ENCODE peak calls at places on chromosomes 13 and 19, in six cellular contexts. H is uterus; B is astrocyte; O is stimulated activated CD8-positive, alpha-beta memory T cell treated with anti-CD3 and anti-CD28 coated beads, Interleukin-4, amount 100 ng/mL, for 48 hours; N is small intestine; I is CD8-positive, alpha-beta memory T cell. V is an unnamed sample.

GRCh38 chr19:1026189-1027019 is at the start of gene CNN2:
- DNase-seq in H (peak; percentile 80), B (peak; percentile 56), O (peak; percentile 82), N (peak; percentile 73), I (peak; percentile 60), V (peak; percentile 73)

GRCh38 chr13:111900390-111901180 is 166.4 kb upstream of the SOX1 start:
- DNase-seq in H (no peak), B (no peak), O (no peak), N (no peak), I (no peak), V (no peak)

GRCh38 chr13:105979586-105979985 is 555.9 kb downstream of the EFNB2 start:
- DNase-seq in H (no peak), B (no peak), O (no peak), N (peak; percentile 45), I (no peak), V (no peak)

GRCh38 chr19:2462635-2463421 is 6.1 kb upstream of the LMNB2 start:
- DNase-seq in H (peak; percentile 90), B (peak; percentile 99), O (no peak), N (peak; percentile 84), I (no peak), V (peak; percentile 93)

GRCh38 chr19:4583961-4584669 is 24.6 kb upstream of the SEMA6B start:
- DNase-seq in H (no peak), B (peak; percentile 29), O (peak; percentile 70), N (no peak), I (no peak), V (peak; percentile 67)

GRCh38 chr19:912181-913079 is 589 bp downstream of the R3HDM4 start:
- DNase-seq in H (no peak), B (no peak), O (peak; percentile 55), N (no peak), I (peak; percentile 48), V (no peak)

GRCh38 chr19:55176116-55176515 is 4.0 kb downstream of the SYT5 start:
- DNase-seq in H (no peak), B (no peak), O (no peak), N (no peak), I (no peak), V (no peak)

GRCh38 chr13:101308247-101309013 is 107.9 kb downstream of the NALCN start:
- DNase-seq in H (no peak), B (peak; percentile 46), O (no peak), N (no peak), I (no peak), V (no peak)

GRCh38 chr13:84651288-84651687 is 769.0 kb upstream of the SLITRK1 start:
- DNase-seq in H (no peak), B (peak; percentile 88), O (no peak), N (peak; percentile 6), I (no peak), V (no peak)

GRCh38 chr19:53333071-53333465 is 481 bp upstream of the ZNF845 start:
- DNase-seq in H (peak; percentile 71), B (no peak), O (peak; percentile 41), N (no peak), I (peak; percentile 19), V (peak; percentile 42)

GRCh38 chr13:99505814-99506269 is 4.6 kb downstream of the TM9SF2 start:
- DNase-seq in H (no peak), B (peak; percentile 22), O (no peak), N (no peak), I (no peak), V (no peak)

GRCh38 chr13:35984776-35985453 is 146.3 kb downstream of the DCLK1 start:
- DNase-seq in H (no peak), B (no peak), O (no peak), N (no peak), I (no peak), V (no peak)

GRCh38 chr19:55081773-55082022 is 6.0 kb downstream of the EPS8L1 start:
- DNase-seq in H (no peak), B (no peak), O (no peak), N (no peak), I (no peak), V (no peak)

GRCh38 chr13:48625396-48626076 is 28.2 kb upstream of the CYSLTR2 start:
- DNase-seq in H (no peak), B (no peak), O (no peak), N (no peak), I (no peak), V (no peak)

GRCh38 chr19:1418951-1419735 is 11.8 kb downstream of the DAZAP1 start:
- DNase-seq in H (no peak), B (no peak), O (no peak), N (no peak), I (no peak), V (no peak)

GRCh38 chr19:29285878-29286277 is 72.9 kb upstream of the UQCRFS1 start:
- DNase-seq in H (no peak), B (no peak), O (no peak), N (no peak), I (no peak), V (no peak)

GRCh38 chr19:9362905-9363304 is at the start of gene ZNF177:
- DNase-seq in H (no peak), B (peak; percentile 31), O (peak; percentile 23), N (no peak), I (no peak), V (no peak)

GRCh38 chr19:40603071-40603718 is 2.0 kb downstream of the LTBP4 start:
- DNase-seq in H (no peak), B (peak; percentile 57), O (no peak), N (no peak), I (no peak), V (no peak)

GRCh38 chr13:114309806-114310410 is 4.4 kb upstream of the CHAMP1 start:
- DNase-seq in H (no peak), B (no peak), O (no peak), N (no peak), I (no peak), V (no peak)

GRCh38 chr19:31882709-31883108 is 462.7 kb upstream of the ZNF507 start:
- DNase-seq in H (no peak), B (no peak), O (no peak), N (no peak), I (no peak), V (no peak)

GRCh38 chr19:16605552-16605951 is 22.5 kb downstream of the MED26 start:
- DNase-seq in H (peak; percentile 44), B (no peak), O (no peak), N (no peak), I (no peak), V (peak; percentile 48)

GRCh38 chr19:5097331-5097930 is 128.5 kb downstream of the KDM4B start:
- DNase-seq in H (no peak), B (no peak), O (no peak), N (no peak), I (no peak), V (no peak)

GRCh38 chr13:103161476-103161875 is 95.3 kb upstream of the SLC10A2 start:
- DNase-seq in H (no peak), B (no peak), O (no peak), N (no peak), I (no peak), V (no peak)

GRCh38 chr19:31338069-31338767 is 11.0 kb downstream of the TSHZ3 start:
- DNase-seq in H (peak; percentile 79), B (peak; percentile 42), O (no peak), N (no peak), I (no peak), V (peak; percentile 55)

GRCh38 chr19:16627194-16627927 is 643 bp downstream of the MED26 start:
- DNase-seq in H (no peak), B (no peak), O (peak; percentile 37), N (no peak), I (no peak), V (peak; percentile 22)

V was measured in adrenal gland.